ENCODE peak calls at places on chromosome 13, in eight cellular contexts. X is psoas muscle; S is stimulated activated naive CD8-positive, alpha-beta T cell treated with anti-CD3 and anti-CD28 coated beads, Interleukin-15, Interleukin-2, amounts not matched to agents 100 U/mL and 50 U/mL, for 24 hours; O is kidney glomerular epithelial cell; C is hypothalamus; Q is COR-L47; K is astrocyte of the cerebellum; N is AG08395. A is an unnamed sample.

GRCh38 chr13:93146584-93147292 is 79.9 kb upstream of the GPC6 start:
- DNase-seq in O (peak), X (no peak), S (no peak), K (peak), Q (no peak), N (peak), C (no peak), A (no peak)

GRCh38 chr13:110561335-110562033 is at the start of gene RAB20:
- DNase-seq in X (peak), K (peak), S (peak), C (peak), O (peak), Q (peak), N (peak), A (peak)

GRCh38 chr13:46197299-46197975 is 14.3 kb upstream of the LRRC63 start:
- DNase-seq in X (no peak), O (no peak), Q (no peak), N (peak), K (no peak), C (no peak), S (no peak), A (no peak)

GRCh38 chr13:113814435-113814821 is 49.4 kb downstream of the GAS6 start:
- DNase-seq in N (peak), K (peak), S (no peak), O (no peak), X (no peak), Q (no peak), C (no peak), A (no peak)

GRCh38 chr13:73273737-73274136 is 214.9 kb downstream of the KLF5 start:
- DNase-seq in O (peak), N (peak), X (no peak), C (no peak), K (peak), S (no peak), Q (no peak), A (no peak)

GRCh38 chr13:94947392-94947791 is 235.0 kb upstream of the SOX21 start:
- DNase-seq in K (no peak), C (no peak), N (no peak), X (no peak), S (no peak), Q (no peak), O (no peak), A (no peak)

GRCh38 chr13:31044658-31045620 is 112.5 kb downstream of the TEX26 start:
- DNase-seq in K (no peak), S (peak), C (no peak), X (no peak), O (no peak), Q (peak), N (no peak), A (no peak)

GRCh38 chr13:21243843-21244184 is 67.4 kb downstream of the MRPL57 start:
- DNase-seq in K (no peak), S (no peak), Q (no peak), N (no peak), X (no peak), C (no peak), O (no peak), A (no peak)

GRCh38 chr13:94811753-94812152 is 99.4 kb upstream of the SOX21 start:
- DNase-seq in C (no peak), N (no peak), Q (no peak), S (no peak), O (no peak), K (no peak), X (no peak), A (no peak)

A was measured in anterior cingulate cortex.